ENCODE peak calls at places on chromosomes 5 and 9, in four cellular contexts. O is heart right ventricle, C is HL-60, X is pancreas. J is an unnamed sample.

GRCh38 chr5:174140452-174140851 is 94.9 kb downstream of the NSG2 start:
- DNase-seq in O (no peak), C (no peak), X (no peak), J (no peak)

GRCh38 chr9:35071814-35072460 is 488 bp downstream of the VCP start:
- DNase-seq in O (peak), C (peak), X (peak), J (peak)

GRCh38 chr5:96080557-96080956 is 118.9 kb upstream of the ELL2 start:
- DNase-seq in O (no peak), C (no peak), X (no peak), J (no peak)

GRCh38 chr5:10485142-10485795 is 43.6 kb downstream of the ROPN1L start:
- DNase-seq in O (peak), C (no peak), X (no peak), J (peak)

GRCh38 chr5:170228756-170229459 is 3.9 kb upstream of the C5orf58 start:
- DNase-seq in O (no peak), C (no peak), X (no peak), J (no peak)

GRCh38 chr5:141742866-141743651 is 61.0 kb upstream of the ARAP3 start:
- DNase-seq in O (no peak), C (no peak), X (peak), J (no peak)

GRCh38 chr5:38420691-38421395 is 135.6 kb downstream of the LIFR start:
- DNase-seq in O (peak), C (peak), X (peak), J (peak)

GRCh38 chr9:20188616-20189212 is 399.9 kb upstream of the SLC24A2 start:
- DNase-seq in O (no peak), C (no peak), X (no peak), J (no peak)

GRCh38 chr9:82127993-82128710 is 139.6 kb downstream of the SPATA31D1 start:
- DNase-seq in O (no peak), C (no peak), X (no peak), J (no peak)

GRCh38 chr5:154523104-154523503 is 45.1 kb upstream of the HAND1 start:
- DNase-seq in O (no peak), C (no peak), X (no peak), J (peak)

GRCh38 chr9:75880556-75880955 is 9.9 kb upstream of the PCSK5 start:
- DNase-seq in O (no peak), C (no peak), X (no peak), J (no peak)

GRCh38 chr9:93022066-93022465 is 36.4 kb upstream of the SUSD3 start:
- DNase-seq in O (no peak), C (no peak), X (no peak), J (no peak)

GRCh38 chr9:107749787-107750444 is 260.3 kb upstream of the KLF4 start:
- DNase-seq in O (peak), C (peak), X (no peak), J (peak)

GRCh38 chr9:4600363-4600762 is 61.7 kb upstream of the PLPP6 start:
- DNase-seq in O (no peak), C (no peak), X (no peak), J (no peak)

GRCh38 chr9:131818089-131818488 is 78.2 kb upstream of the RAPGEF1 start:
- DNase-seq in O (no peak), C (no peak), X (no peak), J (no peak)

GRCh38 chr9:22165144-22165543 is 156.0 kb upstream of the CDKN2B start:
- DNase-seq in O (no peak), C (no peak), X (no peak), J (no peak)

GRCh38 chr5:176676361-176676824 is 29.1 kb downstream of the TSPAN17 start:
- DNase-seq in O (peak), C (peak), X (no peak), J (no peak)

GRCh38 chr5:129767927-129768380 is 20.1 kb downstream of the MINAR2 start:
- DNase-seq in O (no peak), C (peak), X (no peak), J (peak)

GRCh38 chr5:51385214-51385613 is 2.0 kb downstream of the ISL1 start:
- DNase-seq in O (no peak), C (no peak), X (no peak), J (no peak)

GRCh38 chr9:110984890-110985437 is 53.3 kb downstream of the LPAR1 start:
- DNase-seq in O (no peak), C (no peak), X (no peak), J (no peak)

GRCh38 chr9:132498811-132499210 is 83.6 kb upstream of the BARHL1 start:
- DNase-seq in O (no peak), C (no peak), X (no peak), J (no peak)

GRCh38 chr5:95846554-95847260 is 24.2 kb upstream of the GLRX start:
- DNase-seq in O (no peak), C (no peak), X (peak), J (peak)

GRCh38 chr9:133254471-133254870 is 20.5 kb downstream of the ABO start:
- DNase-seq in O (no peak), C (no peak), X (no peak), J (no peak)

GRCh38 chr5:132226516-132227234 is 978 bp downstream of the P4HA2 start:
- DNase-seq in O (peak), C (no peak), X (peak), J (no peak)

GRCh38 chr5:109989994-109990722 is 300.4 kb downstream of the MAN2A1 start:
- DNase-seq in O (no peak), C (no peak), X (no peak), J (no peak)

GRCh38 chr5:122523776-122524175 is 211.7 kb downstream of the SNCAIP start:
- DNase-seq in O (no peak), C (no peak), X (no peak), J (no peak)

GRCh38 chr5:42951169-42951846 is 88.8 kb downstream of the ANXA2R start:
- DNase-seq in O (peak), C (no peak), X (peak), J (peak)

GRCh38 chr9:19200234-19200633 is 30.3 kb upstream of the DENND4C start:
- DNase-seq in O (no peak), C (no peak), X (no peak), J (no peak)

GRCh38 chr9:22307013-22307711 is 139.5 kb upstream of the DMRTA1 start:
- DNase-seq in O (no peak), C (no peak), X (no peak), J (no peak)

GRCh38 chr5:138636401-138636944 is 61.3 kb upstream of the HSPA9 start:
- DNase-seq in O (no peak), C (no peak), X (peak), J (no peak)

GRCh38 chr5:137316346-137316736 is 182.8 kb downstream of the SPOCK1 start:
- DNase-seq in O (no peak), C (no peak), X (no peak), J (no peak)

GRCh38 chr5:83562817-83563557 is 91.4 kb downstream of the VCAN start:
- DNase-seq in O (no peak), C (no peak), X (no peak), J (no peak)
- H3K4me3 ChIP-seq in O (no peak), C (no peak), X (no peak), J (no peak)

GRCh38 chr5:150175536-150175935 is 9.0 kb downstream of the CDX1 start:
- DNase-seq in O (no peak), C (no peak), X (no peak), J (no peak)
- TF ChIP-seq CTCF in O (no peak), C (peak), X (no peak), J (peak)

GRCh38 chr5:8019719-8020218 is 150.8 kb downstream of the MTRR start:
- DNase-seq in O (no peak), C (peak), X (no peak), J (no peak)

GRCh38 chr5:8012131-8012977 is 143.4 kb downstream of the MTRR start:
- DNase-seq in O (no peak), C (no peak), X (no peak), J (no peak)

DNA sequence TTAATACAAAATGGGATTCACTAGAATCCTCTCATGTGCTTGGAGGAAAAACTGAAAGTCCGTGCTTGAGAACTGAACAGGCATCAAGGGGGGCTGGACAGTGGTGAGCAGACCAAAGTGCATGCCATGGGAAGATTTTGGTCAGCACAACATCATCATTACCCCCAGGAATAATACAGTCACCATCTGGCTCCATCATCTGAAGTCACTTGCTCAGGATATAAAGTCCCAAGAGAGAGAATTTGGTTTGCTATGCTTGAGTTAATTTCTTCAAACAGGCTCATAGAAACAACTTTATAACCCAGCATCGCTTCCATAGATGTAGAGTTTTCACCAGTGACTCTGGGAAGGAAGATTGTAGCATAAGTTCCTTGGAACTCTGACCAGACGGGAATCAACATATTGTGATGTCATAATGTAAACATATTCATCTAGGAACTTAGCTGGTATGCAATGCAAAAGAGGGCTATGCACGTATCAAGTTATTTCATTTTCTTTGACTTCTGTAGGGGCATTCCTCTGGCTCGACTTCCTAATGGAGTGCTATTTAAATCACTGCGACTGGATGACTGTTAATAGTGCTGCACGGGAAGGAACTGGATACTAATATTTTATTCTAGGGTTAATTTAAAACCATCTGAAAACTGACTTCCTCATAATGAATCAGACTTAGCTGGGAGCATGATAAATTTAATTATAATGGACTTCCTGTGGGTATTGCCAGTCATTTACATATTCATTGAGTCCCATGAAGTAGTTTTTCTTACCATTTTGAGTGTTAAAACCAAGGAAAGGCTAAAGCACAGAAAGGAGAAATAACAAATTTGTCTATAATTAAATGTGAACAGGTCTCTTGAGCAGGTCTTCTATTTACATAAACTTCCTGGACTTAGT is 145.2 kb downstream of the MTRR start:
- DNase-seq in O (no peak), C (no peak), X (no peak), J (no peak)
- H3K27ac ChIP-seq in O (no peak), C (no peak), X (no peak), J (no peak)

GRCh38 chr9:97635026-97635425 is 1.4 kb downstream of the NCBP1 start:
- DNase-seq in O (no peak), C (no peak), X (no peak), J (no peak)
- H3K4me3 ChIP-seq in O (peak), C (peak), X (no peak), J (peak)

GRCh38 chr5:54766748-54767147 is 218.6 kb downstream of the ESM1 start:
- DNase-seq in O (no peak), C (no peak), X (no peak), J (no peak)
- TF ChIP-seq CTCF in O (no peak), C (no peak), X (no peak), J (no peak)

DNA sequence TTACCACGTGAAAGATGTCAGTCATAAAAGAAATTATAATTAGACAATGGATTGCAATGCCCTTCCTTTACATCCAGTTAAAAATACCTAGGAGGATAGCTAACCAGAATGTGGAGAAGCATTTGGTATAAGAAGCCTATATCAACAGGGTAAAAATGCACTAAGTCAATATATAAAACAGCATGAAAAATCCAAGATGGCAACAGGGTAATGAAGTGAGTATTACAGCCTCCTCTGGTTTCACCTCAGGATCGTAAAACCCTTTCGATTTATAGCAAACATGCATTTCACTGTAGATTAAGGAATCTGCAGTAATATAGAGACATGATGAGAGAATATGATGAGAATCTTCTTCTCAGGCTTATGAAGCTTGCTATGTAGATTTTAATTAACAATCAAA is 999.3 kb downstream of the NR2F1-AS1 start:
- DNase-seq in O (no peak), C (no peak), X (no peak), J (no peak)
- H3K27ac ChIP-seq in O (no peak), C (no peak), X (no peak), J (no peak)